ENCODE peak calls at places on chromosomes 3 and 15, in five cellular contexts. Q is progenitor cell of endocrine pancreas, B is HTR-8/SVneo, P is non-pigmented ciliary epithelial cell, N is germinal center. Z is an unnamed sample.

GRCh38 chr15:75185271-75186029 is 16.2 kb upstream of the C15orf39 start:
- DNase-seq in N (no peak), Q (no peak), P (no peak), B (no peak), Z (no peak)

GRCh38 chr3:193805448-193805847 is 212.4 kb downstream of the OPA1 start:
- DNase-seq in B (peak), P (peak), N (no peak), Q (no peak), Z (no peak)

GRCh38 chr3:17831366-17831765 is 88.9 kb upstream of the TBC1D5 start:
- DNase-seq in Q (no peak), P (no peak), N (no peak), B (no peak), Z (no peak)

GRCh38 chr3:108474581-108474980 is 35.8 kb downstream of the MYH15 start:
- DNase-seq in P (peak), B (no peak), N (no peak), Q (no peak), Z (no peak)

GRCh38 chr15:93261845-93262244 is 172.8 kb upstream of the RGMA start:
- DNase-seq in P (no peak), N (no peak), B (no peak), Q (no peak), Z (no peak)

GRCh38 chr3:72722930-72723726 is 125.1 kb downstream of the SHQ1 start:
- DNase-seq in P (peak), B (peak), Q (no peak), N (no peak), Z (no peak)

GRCh38 chr15:51801391-51801835 is 28.0 kb upstream of the TMOD3 start:
- DNase-seq in Q (no peak), P (no peak), B (peak), N (peak), Z (peak)

GRCh38 chr3:64732570-64732969 is 44.8 kb upstream of the ADAMTS9 start:
- DNase-seq in B (no peak), N (no peak), Q (no peak), P (no peak), Z (no peak)

GRCh38 chr15:99492275-99492674 is 73.5 kb upstream of the MEF2A start:
- DNase-seq in Q (no peak), P (no peak), N (no peak), B (no peak), Z (no peak)

GRCh38 chr15:25170781-25171110 is 216.0 kb downstream of the SNRPN start:
- DNase-seq in B (no peak), Q (no peak), N (no peak), P (no peak), Z (no peak)

GRCh38 chr3:33439421-33440327 is 531 bp downstream of the UBP1 start:
- DNase-seq in Q (peak), B (no peak), P (no peak), N (peak), Z (peak)

GRCh38 chr3:13716540-13717221 is 163.2 kb downstream of the WNT7A start:
- DNase-seq in N (no peak), B (no peak), Q (peak), P (no peak), Z (no peak)

GRCh38 chr3:117671707-117672318 is 962.2 kb downstream of the TUSC7 start:
- DNase-seq in P (no peak), Q (no peak), B (no peak), N (no peak), Z (no peak)

GRCh38 chr15:43775411-43775965 is 1.3 kb downstream of the ELL3 start:
- DNase-seq in N (no peak), B (peak), P (no peak), Q (no peak), Z (peak)

GRCh38 chr3:138361561-138361971 is 13.2 kb downstream of the MRAS start:
- DNase-seq in P (no peak), B (no peak), Q (no peak), N (no peak), Z (no peak)

GRCh38 chr3:64437126-64437525 is 211.9 kb upstream of the PRICKLE2 start:
- DNase-seq in Q (no peak), P (no peak), B (no peak), N (no peak), Z (no peak)

GRCh38 chr15:69398541-69398940 is 15.6 kb upstream of the KIF23 start:
- DNase-seq in N (no peak), Q (no peak), P (no peak), B (no peak), Z (no peak)

GRCh38 chr3:61903931-61904657 is 342.7 kb downstream of the PTPRG start:
- DNase-seq in B (no peak), P (no peak), N (no peak), Q (no peak), Z (no peak)

GRCh38 chr15:51128701-51129100 is 34.0 kb upstream of the TNFAIP8L3 start:
- DNase-seq in Q (no peak), N (no peak), P (no peak), B (no peak), Z (no peak)

GRCh38 chr3:35537265-35537664 is 102.1 kb upstream of the ARPP21 start:
- DNase-seq in B (no peak), N (no peak), Q (no peak), P (no peak), Z (no peak)

GRCh38 chr3:93973160-93974126 is at the start of gene PROS1:
- DNase-seq in P (peak), N (peak), B (peak), Q (peak), Z (peak)

GRCh38 chr3:146626384-146627122 is 21.4 kb upstream of the PLSCR5 start:
- DNase-seq in B (no peak), Q (no peak), P (no peak), N (no peak), Z (no peak)

GRCh38 chr3:127288921-127289645 is 1.2 kb upstream of the PRR20G start:
- DNase-seq in Q (no peak), N (no peak), B (no peak), P (no peak), Z (no peak)

GRCh38 chr15:96264801-96265515 is 65.5 kb upstream of the NR2F2 start:
- DNase-seq in Q (no peak), P (no peak), N (no peak), B (peak), Z (no peak)